ENCODE peak calls at places on chromosome 19, in nine cellular contexts. Z is tibial nerve; I is CD8-positive, alpha-beta memory T cell; N is lung; H is mammary epithelial cell; Y is thyroid gland; B is CD4-positive, alpha-beta memory T cell; O is upper lobe of right lung; D is aorta. U is an unnamed sample. For H3K36me3, the result is how much of the 10 kb centered on the place peaks cover.

GRCh38 chr19:38975214-38975860 is at the start of gene FBXO17:
- DNase-seq in I (no peak), N (peak), B (no peak), D (peak), Z (peak), Y (peak), O (peak), H (peak), U (no peak)

GRCh38 chr19:934865-935422 is 9.1 kb downstream of the ARID3A start:
- DNase-seq in N (peak), Y (peak), O (peak), I (no peak), H (no peak), B (no peak), D (peak), Z (peak), U (no peak)

GRCh38 chr19:15210323-15210774 is 9.6 kb upstream of the NOTCH3 start:
- DNase-seq in H (peak), N (peak), Z (no peak), D (peak), I (no peak), Y (peak), O (peak), B (no peak), U (no peak)

GRCh38 chr19:30132312-30133075 is 190.5 kb downstream of the URI1 start:
- DNase-seq in Y (no peak), O (peak), I (no peak), N (no peak), Z (no peak), D (peak), H (no peak), B (no peak), U (no peak)

GRCh38 chr19:38656171-38656981 is 8.9 kb downstream of the ACTN4 start:
- DNase-seq in N (no peak), Z (no peak), H (peak), O (no peak), D (no peak), B (peak), Y (no peak), I (peak), U (peak)

GRCh38 chr19:55225415-55225958 is 3.1 kb downstream of the TMEM86B start:
- DNase-seq in Y (no peak), H (no peak), O (no peak), N (no peak), Z (no peak), B (no peak), I (no peak), D (no peak), U (no peak)

GRCh38 chr19:6737873-6738725 is 719 bp upstream of the GPR108 start:
- DNase-seq in O (peak), D (peak), Y (peak), N (peak), B (peak), I (peak), H (peak), Z (peak), U (peak)

GRCh38 chr19:15101479-15102082 is 5.6 kb upstream of the SYDE1 start:
- DNase-seq in H (peak), D (peak), Y (no peak), B (peak), Z (no peak), N (no peak), O (no peak), I (peak), U (peak)

GRCh38 chr19:17469371-17470203 is 737 bp upstream of the SLC27A1 start:
- DNase-seq in B (peak), O (peak), H (peak), D (peak), Y (peak), N (peak), I (peak), Z (peak), U (peak)
- H3K27ac ChIP-seq in B (peak), O (peak), H (peak), D (peak), Y (peak), N (peak), I (peak), Z (peak), U (peak)

DNA sequence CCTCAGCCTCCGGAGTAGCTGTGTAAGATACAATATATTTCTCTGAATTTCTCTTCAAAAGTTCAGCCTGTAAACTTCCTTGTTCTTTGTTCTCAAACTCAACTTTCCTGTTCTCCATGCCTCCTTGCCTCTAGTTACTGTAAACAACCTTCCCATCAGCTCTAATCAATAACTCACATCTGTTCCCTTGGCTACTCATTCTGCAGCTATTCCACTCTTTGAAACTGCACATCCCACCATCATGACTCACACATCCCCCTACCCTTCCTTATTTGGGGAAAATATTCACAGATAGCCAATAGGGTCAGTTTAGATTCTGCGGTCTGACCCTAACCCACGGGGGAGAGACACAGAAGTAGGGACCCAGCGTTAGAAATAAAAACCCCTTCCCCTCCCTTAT is 2.0 kb downstream of the ZNF562 start:
- DNase-seq in H (no peak), Z (no peak), Y (no peak), B (no peak), I (no peak), O (no peak), D (no peak), N (no peak), U (no peak)
- H3K36me3 ChIP-seq in H (under half), Z (under half), Y (under half), B (under half), I (under half), O (under half), D (under half), N (under half), U (under half)

GRCh38 chr19:34957830-34958751 is 5.9 kb downstream of the ZNF792 start:
- DNase-seq in O (no peak), Y (no peak), I (no peak), Z (no peak), D (no peak), H (no peak), N (no peak), B (no peak), U (no peak)

GRCh38 chr19:34961775-34962174 is 2.3 kb downstream of the ZNF792 start:
- DNase-seq in Y (no peak), N (no peak), O (no peak), H (no peak), I (no peak), Z (no peak), B (no peak), D (no peak), U (no peak)

GRCh38 chr19:34960940-34961679 is 2.9 kb downstream of the ZNF792 start:
- DNase-seq in N (no peak), H (no peak), O (no peak), D (no peak), Z (no peak), I (no peak), B (no peak), Y (no peak), U (no peak)

GRCh38 chr19:34960103-34960805 is 3.8 kb downstream of the ZNF792 start:
- DNase-seq in H (peak), Z (no peak), I (no peak), O (no peak), B (no peak), D (no peak), N (no peak), Y (no peak), U (no peak)

GRCh38 chr19:34959021-34959420 is 5.0 kb downstream of the ZNF792 start:
- DNase-seq in H (no peak), I (no peak), Z (no peak), B (no peak), N (no peak), Y (no peak), D (no peak), O (no peak), U (no peak)
- H3K4me3 ChIP-seq in H (no peak), I (peak), Z (no peak), B (peak), N (no peak), Y (no peak), D (no peak), O (no peak), U (no peak)

GRCh38 chr19:21934593-21934992 is 76.2 kb downstream of the ZNF208 start:
- DNase-seq in N (no peak), I (no peak), Y (no peak), O (no peak), D (no peak), Z (no peak), B (no peak), H (no peak), U (no peak)
- H3K27ac ChIP-seq in N (no peak), I (no peak), Y (no peak), O (no peak), D (no peak), Z (no peak), B (no peak), H (no peak), U (no peak)

DNA sequence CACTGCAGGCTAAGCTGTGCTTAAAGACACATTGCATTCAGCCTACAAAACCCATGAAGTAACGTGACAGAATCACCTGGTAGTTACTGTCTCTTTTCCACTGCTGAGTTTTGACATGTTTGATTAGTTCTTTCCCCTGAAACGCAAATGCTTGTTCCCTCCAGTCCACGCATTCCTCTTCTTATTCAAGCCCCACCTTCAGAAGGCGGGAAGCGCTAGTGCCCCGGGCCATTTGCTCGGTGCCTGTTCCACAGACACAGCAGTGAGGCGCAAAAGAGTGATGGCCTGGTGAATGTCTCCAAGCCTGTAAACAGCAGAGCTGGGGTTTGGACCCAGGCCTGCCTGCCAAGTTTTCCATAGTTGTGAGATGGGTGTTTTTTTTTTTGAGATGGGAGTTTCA is 10.9 kb downstream of the ACP4 start:
- DNase-seq in Y (no peak), O (no peak), I (no peak), H (no peak), N (no peak), B (no peak), D (no peak), Z (no peak), U (no peak)
- H3K36me3 ChIP-seq in Y (under half), O (under half), I (under half), H (under half), N (under half), B (under half), D (under half), Z (under half), U (under half)

DNA sequence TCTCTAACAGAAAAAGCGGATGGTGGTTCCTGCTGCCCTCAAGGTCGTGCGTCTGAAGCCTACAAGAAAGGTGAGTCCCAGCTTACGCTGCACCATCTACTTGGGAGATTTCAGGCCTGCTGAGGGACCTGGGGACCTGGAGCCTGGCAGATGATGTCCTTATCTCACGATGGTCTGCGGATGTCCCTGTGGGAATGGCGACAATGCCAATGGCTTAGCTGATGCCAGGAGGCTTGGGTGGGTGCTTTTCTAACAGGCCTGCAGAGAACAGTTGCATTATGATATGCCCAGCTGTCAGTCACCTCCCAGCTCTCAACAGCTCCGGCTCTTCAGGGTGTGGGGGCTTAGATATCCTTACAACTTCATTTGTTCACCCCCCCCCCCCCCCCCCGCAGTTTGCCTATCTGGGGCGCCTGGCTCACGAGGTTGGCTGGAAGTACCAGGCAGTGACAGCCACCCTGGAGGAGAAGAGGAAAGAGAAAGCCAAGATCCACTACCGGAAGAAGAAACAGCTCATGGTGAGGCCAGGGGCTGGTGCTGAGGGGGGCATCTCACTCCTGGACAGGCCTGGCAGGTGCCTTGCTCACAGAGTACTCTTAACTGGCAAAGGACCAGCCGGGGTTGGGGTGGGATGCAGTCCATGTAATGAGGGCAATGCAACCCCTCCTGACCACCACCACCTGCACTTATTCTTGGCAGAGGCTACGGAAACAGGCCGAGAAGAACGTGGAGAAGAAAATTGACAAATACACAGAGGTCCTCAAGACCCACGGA is 3.8 kb downstream of the RPL13A start:
- DNase-seq in N (no peak), O (no peak), H (no peak), B (no peak), I (no peak), Z (no peak), Y (no peak), D (no peak), U (no peak)
- H3K4me3 ChIP-seq in N (no peak), O (no peak), H (no peak), B (no peak), I (no peak), Z (no peak), Y (no peak), D (no peak), U (no peak)

GRCh38 chr19:41937976-41938375 is 9.7 kb upstream of the ERFL start:
- DNase-seq in B (no peak), O (no peak), Z (no peak), N (no peak), I (no peak), Y (no peak), H (no peak), D (no peak), U (no peak)

GRCh38 chr19:41939861-41940442 is 11.7 kb upstream of the ERFL start:
- DNase-seq in D (no peak), I (peak), Y (no peak), B (no peak), O (peak), H (no peak), N (no peak), Z (no peak), U (no peak)

GRCh38 chr19:41941410-41942202 is 13.4 kb upstream of the ERFL start:
- DNase-seq in I (no peak), O (no peak), B (no peak), Z (no peak), Y (no peak), H (no peak), N (no peak), D (no peak), U (no peak)

GRCh38 chr19:41937525-41937924 is 9.3 kb upstream of the ERFL start:
- DNase-seq in N (no peak), D (no peak), Z (no peak), Y (no peak), B (no peak), I (no peak), H (no peak), O (no peak), U (no peak)

DNA sequence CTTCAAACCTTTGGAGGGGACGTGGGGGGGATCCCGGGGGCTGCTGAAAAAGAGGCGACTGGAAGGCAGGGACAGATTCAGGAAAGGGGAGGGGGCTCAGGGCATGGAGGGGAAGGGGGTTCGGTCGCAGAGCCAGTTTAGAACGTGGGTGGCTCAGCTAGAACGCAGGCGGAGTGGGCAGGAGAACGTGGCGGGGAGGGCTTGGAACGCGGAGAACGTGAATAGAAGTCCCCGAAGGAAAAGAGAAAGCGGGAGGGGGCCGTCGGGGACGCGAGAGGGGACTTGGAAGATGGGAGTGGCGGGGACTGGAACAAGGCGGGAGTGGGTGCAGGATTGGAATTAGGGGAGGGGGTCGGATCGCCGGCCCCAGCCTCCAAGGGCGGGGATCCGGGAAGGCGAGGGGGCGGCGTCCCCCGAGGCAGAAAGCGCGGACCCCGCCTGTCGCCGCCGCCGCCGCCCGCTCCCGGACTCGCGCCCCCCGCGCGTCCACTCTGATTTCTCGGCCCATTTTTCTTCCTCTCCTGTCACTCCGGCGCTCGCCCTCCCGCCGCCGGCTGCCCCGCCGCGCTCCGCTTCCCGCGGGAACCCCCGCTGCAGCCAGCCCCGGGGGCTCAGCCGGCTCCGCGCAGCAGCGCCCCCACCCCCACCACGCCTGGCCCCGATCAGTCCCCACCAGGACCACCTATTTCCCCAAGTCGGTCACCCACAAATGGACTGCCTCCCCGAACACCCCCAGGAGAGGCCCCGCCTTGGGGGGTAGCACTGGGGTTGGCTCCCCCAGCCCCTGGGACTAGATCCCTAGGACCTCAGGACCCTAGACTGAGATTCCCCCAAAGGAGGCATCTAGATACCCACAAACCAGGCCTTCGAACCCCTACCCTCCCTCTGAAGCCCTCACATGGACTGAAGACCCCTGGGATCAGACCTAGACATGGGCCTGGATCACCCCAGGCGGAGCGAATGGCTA is 12.5 kb upstream of the ERFL start:
- DNase-seq in Z (no peak), H (no peak), B (no peak), D (no peak), I (no peak), Y (no peak), N (no peak), O (no peak), U (no peak)
- H3K27ac ChIP-seq in Z (no peak), H (no peak), B (no peak), D (no peak), I (no peak), Y (no peak), N (no peak), O (no peak), U (peak)

DNA sequence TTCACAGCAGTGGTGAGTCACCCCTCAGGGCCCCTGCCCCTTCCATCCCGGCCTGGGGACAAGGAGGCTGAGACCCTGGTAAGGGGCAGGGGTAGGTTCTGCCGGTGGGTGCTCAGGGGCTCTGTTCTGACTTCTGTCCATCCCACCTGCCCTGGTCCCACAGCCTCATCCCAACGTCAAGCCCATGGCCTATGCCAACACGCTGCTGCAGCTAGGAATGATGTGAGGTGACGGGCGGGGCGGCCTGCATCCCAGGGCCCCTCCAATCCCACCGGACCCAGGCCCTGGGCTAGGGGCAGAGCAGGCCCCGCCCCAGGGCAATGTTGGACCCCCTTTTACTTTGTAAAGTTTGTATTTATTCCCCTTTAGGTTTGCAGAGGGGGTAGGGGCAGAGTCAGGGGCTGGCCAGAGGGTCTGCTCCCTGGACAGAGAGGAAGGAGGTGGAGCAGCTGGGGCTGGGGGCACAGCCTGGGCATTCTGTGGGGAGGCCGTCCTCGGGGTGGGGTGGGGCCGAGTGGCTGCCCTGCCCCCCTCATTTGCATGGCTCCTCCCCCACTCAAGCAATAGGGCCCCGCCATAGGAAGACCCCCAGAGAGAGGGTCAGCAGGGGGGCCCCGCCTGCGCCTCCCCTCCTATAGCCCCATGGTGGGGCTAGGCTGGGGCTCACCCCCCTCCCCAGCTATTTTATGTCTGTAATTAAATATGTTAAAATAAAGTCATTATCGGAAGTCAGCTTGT is 23.1 kb downstream of the CCDC8 start:
- DNase-seq in I (no peak), H (no peak), N (no peak), O (peak), Z (no peak), Y (no peak), B (no peak), D (peak), U (no peak)
- H3K36me3 ChIP-seq in I (under half), H (under half), N (half or more), O (under half), Z (under half), Y (under half), B (under half), D (under half), U (under half)

DNA sequence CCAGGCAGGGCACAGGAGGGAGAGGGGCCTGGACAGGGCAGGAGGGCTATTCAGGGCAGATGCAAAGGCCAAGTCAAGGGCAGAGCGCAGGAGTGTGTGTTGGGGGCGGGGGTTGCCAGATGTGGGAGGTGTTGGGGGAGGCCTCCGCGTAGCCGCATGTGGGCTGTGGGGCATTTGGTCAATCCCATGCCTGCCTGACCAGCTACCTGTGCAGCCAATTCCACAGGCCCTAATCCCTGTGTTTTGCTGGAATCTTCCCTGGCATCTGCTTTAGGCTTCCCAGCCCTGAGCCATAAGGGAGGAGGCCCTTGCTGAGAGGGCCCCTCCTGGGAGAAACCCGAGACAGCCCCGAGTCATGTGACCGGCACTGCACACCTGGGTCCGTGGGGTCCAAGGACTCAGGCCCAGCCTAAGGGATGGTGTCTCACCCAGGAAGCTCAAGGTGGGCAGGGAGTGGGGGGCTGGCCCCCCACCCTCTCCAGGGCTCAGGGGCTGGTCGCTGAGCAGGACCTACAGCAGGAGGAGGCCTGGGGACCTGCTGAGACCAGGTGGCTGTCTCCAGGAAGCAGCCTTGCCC is 20.3 kb downstream of the RFX1 start:
- DNase-seq in Y (no peak), O (no peak), H (no peak), N (no peak), Z (no peak), D (no peak), I (no peak), B (no peak), U (no peak)
- H3K4me3 ChIP-seq in Y (no peak), O (no peak), H (no peak), N (no peak), Z (no peak), D (no peak), I (peak), B (peak), U (peak)

GRCh38 chr19:51693246-51693645 is at the start of gene SPACA6:
- DNase-seq in N (no peak), O (no peak), B (no peak), H (no peak), Z (no peak), I (no peak), D (no peak), Y (no peak), U (no peak)
- H3K27ac ChIP-seq in N (peak), O (no peak), B (no peak), H (no peak), Z (peak), I (no peak), D (no peak), Y (peak), U (no peak)

U was measured in CD8-positive, alpha-beta T cell.